ENCODE peak calls at places on chromosome 1, in seven cellular contexts. T, N, C, G, U, O and D are unnamed samples.

GRCh38 chr1:243946253-243946652 is 96.2 kb upstream of the AKT3 start:
- DNase-seq in U (no peak), G (no peak), T (no peak), C (no peak), N (no peak), O (no peak), D (no peak)

GRCh38 chr1:55869050-55869449 is 653.9 kb upstream of the USP24 start:
- DNase-seq in U (no peak), C (no peak), T (peak; percentile 15), G (no peak), N (no peak), O (peak; percentile 10), D (no peak)

GRCh38 chr1:240797050-240797449 is 185.1 kb upstream of the GREM2 start:
- DNase-seq in N (no peak), O (peak; percentile 31), G (peak; percentile 10), U (no peak), C (no peak), T (peak; percentile 60), D (peak; percentile 93)

GRCh38 chr1:225480825-225481434 is 53.1 kb upstream of the LBR start:
- DNase-seq in N (peak; percentile 38), T (peak; percentile 49), O (peak; percentile 81), G (peak; percentile 72), C (peak; percentile 77), U (peak; percentile 86), D (peak; percentile 85)

GRCh38 chr1:95927061-95927460 is 693.1 kb downstream of the RWDD3 start:
- DNase-seq in O (no peak), N (no peak), G (no peak), T (no peak), U (no peak), C (no peak), D (no peak)

GRCh38 chr1:20552728-20553571 is 577 bp downstream of the FAM43B start:
- DNase-seq in U (peak; percentile 58), N (no peak), T (peak; percentile 60), G (peak; percentile 16), O (no peak), C (no peak), D (peak; percentile 9)

GRCh38 chr1:168628807-168629206 is 52.4 kb downstream of the XCL1 start:
- DNase-seq in G (no peak), T (peak; percentile 86), O (peak; percentile 62), C (no peak), N (peak; percentile 78), U (no peak), D (peak; percentile 98)

GRCh38 chr1:226980122-226980551 is 40.0 kb downstream of the COQ8A start:
- DNase-seq in T (no peak), O (no peak), G (no peak), C (no peak), U (no peak), N (no peak), D (no peak)

GRCh38 chr1:17606826-17607440 is 67.4 kb downstream of the ARHGEF10L start:
- DNase-seq in T (peak; percentile 77), N (peak; percentile 36), O (peak; percentile 71), C (peak; percentile 52), U (peak; percentile 94), G (peak; percentile 83), D (peak; percentile 79)

GRCh38 chr1:245365071-245365470 is 210.3 kb downstream of the KIF26B start:
- DNase-seq in C (no peak), T (no peak), N (no peak), G (no peak), O (no peak), U (no peak), D (no peak)

GRCh38 chr1:52057876-52058275 is 1.8 kb downstream of the BTF3L4 start:
- DNase-seq in U (peak; percentile 32), N (no peak), T (peak; percentile 20), G (no peak), C (no peak), O (no peak), D (no peak)

DNA sequence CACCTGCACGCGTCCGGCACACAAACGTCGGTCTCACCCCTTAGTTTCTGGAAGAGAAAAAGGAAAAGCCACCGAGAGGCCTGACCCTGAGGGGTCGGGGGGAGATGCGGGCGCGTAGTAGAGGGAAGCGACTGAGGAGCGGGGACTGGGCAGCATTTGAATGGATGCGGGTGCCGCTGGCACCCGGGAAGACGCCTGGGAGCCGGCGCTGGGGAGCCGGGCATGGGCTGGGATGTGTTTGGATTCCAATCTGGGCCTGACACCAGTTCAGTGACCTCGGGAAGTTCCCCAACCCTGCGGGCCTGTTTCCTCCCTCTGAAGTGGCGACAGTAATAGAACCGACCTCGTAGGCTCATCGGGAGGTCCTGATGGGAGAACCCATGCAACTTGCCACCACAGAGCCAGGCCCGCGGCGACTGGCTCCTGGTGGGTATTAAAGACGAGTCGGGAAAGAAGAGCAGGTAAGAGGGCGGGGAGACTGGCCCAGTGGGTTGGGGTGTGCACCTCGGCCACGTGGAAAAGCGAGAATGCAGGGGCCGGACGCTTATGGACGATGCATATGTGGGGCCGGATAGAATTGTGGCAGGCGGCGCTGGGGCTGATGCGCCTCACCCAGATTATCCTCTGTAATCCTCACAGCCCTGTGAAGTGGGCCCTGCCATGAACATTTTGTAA is 105.9 kb downstream of the SLC16A1 start:
- DNase-seq in G (no peak), C (no peak), N (no peak), O (peak; percentile 53), U (peak; percentile 65), T (peak; percentile 42), D (no peak)
- TF ChIP-seq EZH2 in G (no peak), C (no peak), N (no peak), O (no peak), U (no peak), T (no peak), D (no peak)

GRCh38 chr1:153640873-153641272 is 7.0 kb downstream of the CHTOP start:
- DNase-seq in O (no peak), C (no peak), G (no peak), T (no peak), N (no peak), U (no peak), D (no peak)
- H3K79me2 ChIP-seq in O (peaks cover 65% of the 10 kb centered on the region), C (peaks cover 93% of the 10 kb centered on the region), G (peaks cover 74% of the 10 kb centered on the region), T (peaks cover 81% of the 10 kb centered on the region), N (peaks cover 92% of the 10 kb centered on the region), U (peaks cover 55% of the 10 kb centered on the region), D (peaks cover 86% of the 10 kb centered on the region)

DNA sequence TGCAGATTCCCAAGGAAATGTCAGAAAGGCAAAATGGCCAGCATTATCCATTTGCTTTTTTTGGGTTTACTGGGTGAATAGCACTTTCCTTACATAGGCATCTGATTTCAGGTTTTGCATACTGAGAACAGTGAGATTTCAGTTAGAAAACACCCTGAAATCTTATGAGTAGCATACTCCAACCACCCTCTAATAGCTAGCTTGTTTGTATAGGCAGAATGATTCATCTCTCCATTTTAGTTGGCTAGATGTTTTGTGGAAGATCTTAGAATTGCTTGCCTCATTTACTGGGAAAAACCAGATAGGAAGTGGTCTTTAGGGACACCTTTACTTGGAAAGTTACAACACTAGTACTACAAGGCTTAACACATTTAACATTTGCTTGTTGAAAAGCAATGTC is 10.4 kb downstream of the KYAT3 start:
- DNase-seq in T (peak; percentile 37), G (no peak), U (no peak), N (no peak), O (no peak), C (no peak), D (peak; percentile 43)
- H3K9me2 ChIP-seq in T (no peaks in the 10 kb centered on the region), G (no peaks in the 10 kb centered on the region), U (no peaks in the 10 kb centered on the region), N (no peaks in the 10 kb centered on the region), O (no peaks in the 10 kb centered on the region), C (no peaks in the 10 kb centered on the region), D (no peaks in the 10 kb centered on the region)

DNA sequence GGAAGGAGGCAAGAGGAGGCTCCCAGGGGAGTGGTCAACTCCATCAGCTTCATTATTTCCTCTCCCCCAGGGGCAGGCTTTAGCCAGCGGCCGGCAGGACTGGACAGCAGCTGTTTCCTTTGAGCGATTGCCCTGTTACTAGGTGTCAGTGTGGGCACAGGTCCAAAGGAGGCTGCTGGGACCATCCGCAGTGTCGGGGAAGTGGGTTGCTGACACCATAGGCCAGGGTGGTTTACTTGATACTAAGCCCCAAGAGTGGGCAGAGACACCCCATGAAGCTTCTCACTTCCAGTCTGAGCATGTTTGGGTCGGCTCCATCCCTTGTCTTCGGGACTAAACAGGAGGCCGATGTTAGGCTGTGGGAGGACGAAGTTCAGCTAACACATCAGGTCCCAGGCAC is 63.6 kb downstream of the KAZN start:
- DNase-seq in C (no peak), O (no peak), G (peak; percentile 11), U (no peak), N (no peak), T (no peak), D (no peak)
- TF ChIP-seq EZH2 in C (no peak), O (no peak), G (no peak), U (no peak), N (no peak), T (no peak), D (no peak)

GRCh38 chr1:157006676-157007075 is 38.9 kb downstream of the ARHGEF11 start:
- DNase-seq in G (no peak), O (no peak), U (no peak), C (no peak), N (no peak), T (no peak), D (no peak)

GRCh38 chr1:157004771-157005170 is 40.8 kb downstream of the ARHGEF11 start:
- DNase-seq in C (no peak), G (no peak), T (no peak), U (peak; percentile 24), N (no peak), O (no peak), D (no peak)

GRCh38 chr1:157001304-157001703 is 44.2 kb downstream of the ARHGEF11 start:
- DNase-seq in U (no peak), N (no peak), G (no peak), C (no peak), O (no peak), T (peak; percentile 26), D (no peak)

GRCh38 chr1:157004286-157004685 is 41.3 kb downstream of the ARHGEF11 start:
- DNase-seq in N (no peak), C (no peak), G (no peak), O (no peak), T (no peak), U (peak; percentile 20), D (no peak)

DNA sequence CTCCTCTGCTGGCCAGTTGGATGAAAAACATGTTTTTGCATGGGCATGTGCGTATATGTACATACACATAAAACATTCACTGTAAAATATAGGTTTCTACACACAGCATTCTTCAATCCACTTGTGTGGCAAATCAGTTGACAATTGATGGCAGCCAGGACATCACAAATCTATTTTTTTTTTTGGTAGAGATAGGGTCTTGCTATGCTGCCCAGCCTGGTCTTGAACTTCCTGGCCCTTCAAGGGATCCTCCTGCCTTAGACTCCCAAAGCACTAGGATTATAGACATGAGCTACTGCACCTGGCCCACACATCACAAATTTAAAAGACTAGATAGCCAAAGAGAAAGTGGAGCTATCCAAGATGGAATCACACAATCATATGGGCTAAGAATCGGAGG is 39.6 kb downstream of the ARHGEF11 start:
- DNase-seq in C (no peak), O (no peak), N (no peak), T (no peak), G (no peak), U (no peak), D (no peak)
- H3K79me2 ChIP-seq in C (no peaks in the 10 kb centered on the region), O (peaks cover 18% of the 10 kb centered on the region), N (peaks cover 41% of the 10 kb centered on the region), T (peaks cover 98% of the 10 kb centered on the region), G (peaks cover 98% of the 10 kb centered on the region), U (peaks cover 94% of the 10 kb centered on the region), D (peaks cover 22% of the 10 kb centered on the region)